ENCODE peak calls at places on chromosomes 7 and 10, in four cellular contexts. V is activated CD8-positive, alpha-beta T cell treated with anti-CD3 and anti-CD28 coated beads for 36 hours; Y is testis; B is pancreas. R is an unnamed sample.

GRCh38 chr7:48083114-48083830 is 5.8 kb upstream of the UPP1 start:
- DNase-seq in V (peak; percentile 68), Y (no peak), B (no peak), R (no peak)

GRCh38 chr7:88015309-88015708 is 81.3 kb downstream of the ADAM22 start:
- DNase-seq in V (no peak), Y (no peak), B (no peak), R (no peak)

GRCh38 chr10:120205368-120206018 is 251.5 kb upstream of the PLPP4 start:
- DNase-seq in V (no peak), Y (no peak), B (no peak), R (no peak)

GRCh38 chr10:122703483-122704448 is 4.1 kb upstream of the C10orf120 start:
- DNase-seq in V (peak; percentile 69), Y (peak; percentile 82), B (peak; percentile 89), R (peak; percentile 76)

GRCh38 chr7:21980921-21981320 is 35.2 kb upstream of the CDCA7L start:
- DNase-seq in V (no peak), Y (no peak), B (no peak), R (no peak)

GRCh38 chr10:122931088-122931958 is 20.9 kb downstream of the FAM24A start:
- DNase-seq in V (no peak), Y (no peak), B (no peak), R (no peak)

GRCh38 chr10:5958077-5958476 is 19.3 kb downstream of the IL15RA start:
- DNase-seq in V (no peak), Y (no peak), B (no peak), R (no peak)

GRCh38 chr7:73890541-73891147 is 29.7 kb downstream of the TMEM270 start:
- DNase-seq in V (no peak), Y (no peak), B (no peak), R (no peak)

GRCh38 chr10:131908151-131908550 is 7.3 kb downstream of the PPP2R2D start:
- DNase-seq in V (no peak), Y (peak; percentile 5), B (no peak), R (no peak)

GRCh38 chr7:922334-923107 is 32.0 kb downstream of the ADAP1 start:
- DNase-seq in V (peak; percentile 70), Y (no peak), B (no peak), R (no peak)

GRCh38 chr7:95693551-95694333 is 78.6 kb upstream of the DYNC1I1 start:
- DNase-seq in V (no peak), Y (no peak), B (no peak), R (no peak)

GRCh38 chr10:90913774-90914420 is 7.0 kb downstream of the ANKRD1 start:
- DNase-seq in V (no peak), Y (no peak), B (no peak), R (no peak)

GRCh38 chr10:44293842-44294241 is 91.1 kb downstream of the CXCL12 start:
- DNase-seq in V (no peak), Y (no peak), B (no peak), R (no peak)

DNA sequence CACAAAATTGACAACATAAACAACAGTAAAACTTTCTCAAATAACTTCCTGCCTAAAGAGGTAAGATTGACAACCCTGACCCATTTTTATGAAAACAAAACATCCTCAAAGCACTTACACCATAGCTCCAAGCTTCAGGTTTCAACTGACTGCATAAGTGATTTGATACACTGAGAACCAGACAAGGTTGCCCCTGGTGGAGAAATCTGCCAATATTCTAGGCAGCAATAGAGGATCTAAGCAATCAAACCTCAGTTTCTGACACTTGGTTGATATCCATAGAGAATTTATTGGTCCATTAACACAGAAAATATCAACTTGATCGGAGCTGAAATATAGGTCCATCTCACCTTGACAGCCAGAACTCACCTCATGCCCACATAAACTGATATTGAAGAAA is 147.8 kb downstream of the ELAPOR2 start:
- DNase-seq in V (no peak), Y (no peak), B (no peak), R (no peak)
- TF ChIP-seq CTCF in V (no peak), Y (no peak), B (no peak), R (no peak)

GRCh38 chr10:103750836-103751235 is 104.5 kb downstream of the SH3PXD2A start:
- DNase-seq in V (no peak), Y (no peak), B (no peak), R (no peak)

GRCh38 chr10:103749779-103750178 is 105.6 kb downstream of the SH3PXD2A start:
- DNase-seq in V (no peak), Y (no peak), B (no peak), R (no peak)

GRCh38 chr10:103751696-103752287 is 103.6 kb downstream of the SH3PXD2A start:
- DNase-seq in V (no peak), Y (no peak), B (no peak), R (no peak)

GRCh38 chr10:103756277-103756869 is 99.0 kb downstream of the SH3PXD2A start:
- DNase-seq in V (no peak), Y (no peak), B (no peak), R (no peak)

GRCh38 chr10:103752680-103753248 is 102.6 kb downstream of the SH3PXD2A start:
- DNase-seq in V (peak; percentile 62), Y (peak; percentile 62), B (peak; percentile 35), R (no peak)
- TF ChIP-seq CTCF in V (peak; percentile 99), Y (peak; percentile 59), B (peak; percentile 61), R (peak; percentile 43)

GRCh38 chr10:43262043-43262901 is 4.6 kb downstream of the RASGEF1A start:
- DNase-seq in V (no peak), Y (no peak), B (no peak), R (no peak)

GRCh38 chr10:43262902-43263466 is 3.9 kb downstream of the RASGEF1A start:
- DNase-seq in V (no peak), Y (no peak), B (no peak), R (peak; percentile 25)

GRCh38 chr10:43264324-43264986 is 2.4 kb downstream of the RASGEF1A start:
- DNase-seq in V (no peak), Y (no peak), B (no peak), R (no peak)

GRCh38 chr10:43264987-43265798 is 1.7 kb downstream of the RASGEF1A start:
- DNase-seq in V (no peak), Y (no peak), B (no peak), R (no peak)

GRCh38 chr10:43263551-43264323 is 3.1 kb downstream of the RASGEF1A start:
- DNase-seq in V (no peak), Y (no peak), B (no peak), R (no peak)
- TF ChIP-seq CTCF in V (no peak), Y (no peak), B (no peak), R (no peak)

GRCh38 chr7:75968012-75968411 is 26.4 kb downstream of the TMEM120A start:
- DNase-seq in V (no peak), Y (no peak), B (no peak), R (no peak)
- TF ChIP-seq CTCF in V (no peak), Y (no peak), B (no peak), R (no peak)

GRCh38 chr7:158411232-158411950 is 176.2 kb downstream of the PTPRN2 start:
- DNase-seq in V (no peak), Y (no peak), B (no peak), R (no peak)

GRCh38 chr7:158416283-158416933 is 171.2 kb downstream of the PTPRN2 start:
- DNase-seq in V (no peak), Y (no peak), B (no peak), R (no peak)

GRCh38 chr7:158410720-158411119 is 176.9 kb downstream of the PTPRN2 start:
- DNase-seq in V (no peak), Y (no peak), B (no peak), R (no peak)

GRCh38 chr7:158415316-158415715 is 172.3 kb downstream of the PTPRN2 start:
- DNase-seq in V (no peak), Y (no peak), B (no peak), R (no peak)

GRCh38 chr7:158413962-158414961 is 173.4 kb downstream of the PTPRN2 start:
- DNase-seq in V (no peak), Y (no peak), B (no peak), R (no peak)
- TF ChIP-seq CTCF in V (no peak), Y (no peak), B (no peak), R (no peak)

DNA sequence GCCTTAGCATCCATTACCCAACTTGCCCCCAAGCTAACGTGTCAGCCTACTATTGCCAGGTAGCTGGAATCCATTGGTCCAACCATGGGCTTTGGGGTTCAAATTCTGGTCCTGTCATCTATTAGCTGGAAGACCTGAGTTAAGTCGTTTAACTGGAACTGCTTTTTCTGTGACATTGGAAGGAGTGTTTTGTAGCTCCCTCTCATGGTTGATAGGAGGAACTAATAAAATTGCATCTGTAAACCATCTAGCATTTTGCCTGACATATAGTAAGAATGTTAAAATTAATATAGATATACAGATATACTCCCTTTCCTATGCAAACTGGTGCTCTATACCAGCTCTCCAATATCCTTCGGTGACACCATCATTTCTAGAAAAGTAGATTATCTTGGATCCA is 23.8 kb upstream of the SLF2 start:
- DNase-seq in V (no peak), Y (no peak), B (no peak), R (no peak)
- TF ChIP-seq CTCF in V (peak; percentile 47), Y (no peak), B (no peak), R (peak; percentile 27)

GRCh38 chr10:48774416-48775205 is 89.9 kb downstream of the WDFY4 start:
- DNase-seq in V (no peak), Y (no peak), B (no peak), R (no peak)
- TF ChIP-seq CTCF in V (no peak), Y (no peak), B (no peak), R (no peak)

GRCh38 chr10:4710858-4711257 is 115.1 kb upstream of the AKR1E2 start:
- DNase-seq in V (no peak), Y (no peak), B (no peak), R (no peak)

GRCh38 chr10:4704034-4704545 is 121.9 kb upstream of the AKR1E2 start:
- DNase-seq in V (no peak), Y (no peak), B (no peak), R (no peak)

DNA sequence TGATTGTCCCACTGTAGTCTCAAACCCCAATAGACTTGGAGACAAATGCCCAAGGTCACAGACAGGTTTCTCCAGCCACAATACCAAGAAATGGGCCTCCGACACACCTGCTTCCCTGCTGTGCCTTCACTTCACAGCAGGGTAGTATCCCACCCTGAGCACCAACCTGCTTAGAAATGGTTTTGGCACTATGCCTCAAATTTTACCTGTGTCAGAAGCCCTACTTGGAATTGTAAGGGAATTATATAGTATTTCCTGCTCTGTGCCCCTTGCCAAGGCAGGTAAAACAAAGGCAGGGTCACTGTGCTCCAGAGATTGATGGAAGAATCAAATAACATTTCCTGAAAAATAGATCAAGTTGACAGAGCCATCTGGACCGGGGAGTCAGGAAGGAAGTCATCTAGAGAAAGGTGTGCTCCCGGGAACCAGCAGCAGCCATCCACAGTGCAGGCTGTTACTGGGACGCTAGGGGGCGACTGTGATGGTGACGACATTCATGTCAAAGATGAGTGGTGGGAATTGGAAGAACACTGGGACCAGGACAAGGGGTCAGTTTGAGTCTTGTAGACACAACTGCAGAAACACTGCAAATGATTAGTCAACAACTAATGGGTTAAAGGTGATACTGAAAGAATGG is 117.8 kb upstream of the AKR1E2 start:
- DNase-seq in V (peak; percentile 36), Y (no peak), B (peak; percentile 14), R (no peak)
- TF ChIP-seq CTCF in V (peak; percentile 54), Y (no peak), B (no peak), R (peak; percentile 19)